ENCODE peak calls at places on chromosomes 13 and 19, in nine cellular contexts. S is neural progenitor cell; C is psoas muscle; B is cardiac muscle cell; K is suprapubic skin; X is testis; L is CD8-positive, alpha-beta memory T cell; I is small intestine; Y is tibial artery. T is an unnamed sample.

GRCh38 chr19:46515879-46516350 is 20.2 kb upstream of the PNMA8B start:
- DNase-seq in Y (no peak), C (no peak), I (no peak), K (no peak), X (no peak), S (peak; percentile 57), L (no peak), B (peak; percentile 34), T (no peak)

GRCh38 chr19:28705008-28705407 is 507.9 kb downstream of the UQCRFS1 start:
- DNase-seq in S (peak; percentile 48), K (no peak), C (no peak), Y (no peak), I (no peak), B (peak; percentile 26), L (no peak), X (no peak), T (no peak)

GRCh38 chr19:28636706-28637105 is 576.2 kb downstream of the UQCRFS1 start:
- DNase-seq in K (no peak), L (no peak), I (no peak), X (no peak), S (no peak), B (peak; percentile 25), Y (no peak), C (no peak), T (no peak)

GRCh38 chr19:38303517-38304351 is at the start of gene C19orf33:
- DNase-seq in Y (no peak), L (no peak), K (no peak), C (no peak), I (peak; percentile 98), S (no peak), B (no peak), X (no peak), T (no peak)

GRCh38 chr19:40740747-40741146 is 9.5 kb downstream of the ACTMAP start:
- DNase-seq in S (no peak), B (no peak), C (peak; percentile 75), Y (peak; percentile 89), I (no peak), K (peak; percentile 93), L (no peak), X (peak; percentile 78), T (no peak)

GRCh38 chr13:53052675-53053074 is 24.1 kb downstream of the OLFM4 start:
- DNase-seq in X (no peak), C (no peak), I (peak; percentile 16), S (no peak), K (no peak), B (no peak), Y (no peak), L (no peak), T (no peak)

GRCh38 chr13:60869225-60869624 is 472.2 kb downstream of the TDRD3 start:
- DNase-seq in S (no peak), I (no peak), K (no peak), C (no peak), X (no peak), L (no peak), Y (no peak), B (no peak), T (no peak)

GRCh38 chr13:109389892-109390345 is 396.5 kb downstream of the IRS2 start:
- DNase-seq in C (no peak), B (no peak), Y (no peak), K (no peak), S (no peak), I (no peak), X (no peak), L (no peak), T (no peak)

GRCh38 chr19:6026390-6026897 is 48.5 kb upstream of the RANBP3 start:
- DNase-seq in C (no peak), I (no peak), X (no peak), K (peak; percentile 37), B (no peak), L (no peak), S (no peak), Y (peak; percentile 1), T (no peak)

GRCh38 chr13:98507060-98507797 is 69.7 kb downstream of the STK24 start:
- DNase-seq in S (peak; percentile 79), I (peak; percentile 56), L (no peak), C (peak; percentile 58), X (peak; percentile 72), K (peak; percentile 80), B (peak; percentile 86), Y (peak; percentile 68), T (no peak)

GRCh38 chr19:10260141-10260584 is 8.1 kb downstream of the MRPL4 start:
- DNase-seq in C (no peak), B (no peak), L (no peak), I (no peak), Y (no peak), S (no peak), X (no peak), K (no peak), T (no peak)

DNA sequence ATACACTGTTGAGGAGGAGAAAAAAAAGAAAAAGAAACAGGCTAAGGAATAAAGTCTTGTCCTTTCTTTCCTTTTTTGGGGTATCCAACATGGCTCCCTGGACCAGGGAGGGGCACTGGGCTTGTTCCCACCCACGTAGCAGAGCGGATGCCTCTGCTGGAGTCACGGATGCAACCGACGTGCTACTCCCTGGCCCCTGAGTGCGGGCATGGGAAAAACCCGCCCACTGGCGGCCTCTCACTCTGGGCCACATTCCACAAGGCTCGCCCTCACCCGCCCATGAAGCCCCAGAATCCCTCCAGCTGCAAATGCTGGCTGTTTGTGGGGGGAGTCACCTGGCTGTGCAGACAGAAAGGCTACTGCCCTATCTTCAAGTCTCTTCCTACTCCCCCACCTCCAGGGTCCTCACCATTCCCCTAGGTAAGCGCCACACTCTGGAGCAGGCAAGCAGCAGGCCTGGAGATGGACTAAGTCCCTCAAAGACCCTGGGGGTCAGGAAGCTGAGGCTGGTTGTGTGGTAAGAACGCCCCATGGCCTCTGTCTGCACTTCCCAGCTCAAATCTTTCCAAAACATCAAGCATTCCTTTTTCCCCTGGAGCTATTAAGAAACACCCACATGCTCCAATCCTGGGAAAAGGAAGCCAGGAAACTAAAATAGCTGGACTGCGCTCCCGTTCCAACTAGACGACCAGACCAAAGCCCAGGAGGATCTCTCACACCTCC is 17.8 kb upstream of the EPHX3 start:
- DNase-seq in I (no peak), X (peak; percentile 61), K (no peak), B (no peak), Y (peak; percentile 78), S (peak; percentile 24), L (no peak), C (peak; percentile 70), T (no peak)
- H3K27ac ChIP-seq in I (peak overlapping the region; percentile 65), X (peak overlapping the region; percentile 82), K (peak overlapping the region; percentile 86), B (peak overlapping the region; percentile 66), Y (peak overlapping the region; percentile 98), S (no peak overlapping the region), L (no peak overlapping the region), C (peak overlapping the region; percentile 91), T (no peak overlapping the region)

GRCh38 chr13:114007566-114007965 is 33.7 kb upstream of the C13orf46 start:
- DNase-seq in Y (peak; percentile 15), B (no peak), L (peak; percentile 15), K (peak; percentile 34), C (no peak), S (no peak), I (no peak), X (no peak), T (no peak)
- H3K36me3 ChIP-seq in Y (peaks cover 57% of the 10 kb centered on the region), B (no peaks in the 10 kb centered on the region), L (peaks cover 45% of the 10 kb centered on the region), K (peaks cover 38% of the 10 kb centered on the region), C (no peaks in the 10 kb centered on the region), S (no peaks in the 10 kb centered on the region), I (no peaks in the 10 kb centered on the region), X (no peaks in the 10 kb centered on the region), T (peaks cover 17% of the 10 kb centered on the region)

GRCh38 chr19:50383307-50383851 is 768 bp upstream of the POLD1 start:
- DNase-seq in B (no peak), Y (peak; percentile 38), K (no peak), S (no peak), L (no peak), I (no peak), X (no peak), C (no peak), T (no peak)
- H3K27ac ChIP-seq in B (peak overlapping the region; percentile 48), Y (peak overlapping the region; percentile 88), K (peak overlapping the region; percentile 82), S (no peak overlapping the region), L (peak overlapping the region; percentile 49), I (no peak overlapping the region), X (peak overlapping the region; percentile 84), C (peak overlapping the region; percentile 79), T (peak overlapping the region; percentile 76)

DNA sequence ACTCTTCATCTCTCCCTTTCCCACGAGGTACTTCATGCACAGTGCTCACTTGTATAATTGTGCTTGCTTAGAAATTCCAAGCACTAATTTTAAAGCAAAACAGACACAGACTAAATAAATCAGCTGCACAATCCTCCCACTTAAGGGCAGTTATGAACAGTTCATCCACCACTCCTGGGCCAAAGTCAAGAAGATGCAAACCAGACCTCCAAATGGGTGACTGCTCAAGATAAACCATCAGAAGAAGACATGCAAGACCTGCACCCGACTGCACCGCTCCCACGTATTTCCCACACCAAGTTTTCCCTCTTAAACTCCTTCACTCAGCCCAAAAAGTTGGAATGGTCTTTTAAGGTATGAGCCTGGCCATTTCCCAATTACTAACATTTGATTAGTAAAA is 19.9 kb downstream of the ZNF235 start:
- DNase-seq in I (no peak), C (no peak), Y (no peak), B (no peak), K (no peak), L (no peak), S (no peak), X (no peak), T (no peak)
- H3K36me3 ChIP-seq in I (peaks cover 24% of the 10 kb centered on the region), C (peaks cover 23% of the 10 kb centered on the region), Y (peaks cover 47% of the 10 kb centered on the region), B (peaks cover 30% of the 10 kb centered on the region), K (peaks cover 29% of the 10 kb centered on the region), L (peaks cover 32% of the 10 kb centered on the region), S (peaks cover 4% of the 10 kb centered on the region), X (no peaks in the 10 kb centered on the region), T (peaks cover 20% of the 10 kb centered on the region)

GRCh38 chr13:76856141-76856571 is 30.0 kb downstream of the KCTD12 start:
- DNase-seq in S (no peak), X (no peak), Y (no peak), K (no peak), C (no peak), I (no peak), B (no peak), L (no peak), T (no peak)

GRCh38 chr13:76854894-76855293 is 31.3 kb downstream of the KCTD12 start:
- DNase-seq in L (no peak), K (no peak), Y (no peak), X (no peak), S (no peak), I (no peak), B (no peak), C (no peak), T (no peak)

GRCh38 chr13:76853481-76853880 is 32.7 kb downstream of the KCTD12 start:
- DNase-seq in L (no peak), K (no peak), I (no peak), X (no peak), C (no peak), S (no peak), B (no peak), Y (no peak), T (no peak)

GRCh38 chr13:76854209-76854608 is 32.0 kb downstream of the KCTD12 start:
- DNase-seq in C (no peak), I (no peak), L (no peak), K (no peak), X (no peak), B (no peak), S (no peak), Y (no peak), T (no peak)

GRCh38 chr13:76852991-76853390 is 33.2 kb downstream of the KCTD12 start:
- DNase-seq in B (peak; percentile 63), L (no peak), K (no peak), S (no peak), X (peak; percentile 32), C (no peak), I (no peak), Y (no peak), T (no peak)
- H3K27ac ChIP-seq in B (peak overlapping the region; percentile 79), L (no peak overlapping the region), K (no peak overlapping the region), S (no peak overlapping the region), X (no peak overlapping the region), C (no peak overlapping the region), I (no peak overlapping the region), Y (no peak overlapping the region), T (no peak overlapping the region)

T was measured in WERI-Rb-1.